ENCODE peak calls at places on chromosome 4, in nine cellular contexts. Z, H, K, O, L, U, N, M and Q are unnamed samples.

GRCh38 chr4:87975466-87975865 is at the start of gene SPP1:
- DNase-seq in L (peak; percentile 9), Z (peak; percentile 74), U (peak; percentile 12), M (no peak), N (peak; percentile 11), H (peak; percentile 13), O (no peak), K (no peak), Q (peak; percentile 43)

GRCh38 chr4:96599752-96600151 is 759.9 kb downstream of the PDHA2 start:
- DNase-seq in L (no peak), H (no peak), N (no peak), O (no peak), Z (no peak), U (no peak), K (no peak), M (no peak), Q (no peak)

GRCh38 chr4:76308548-76308947 is 2.0 kb downstream of the STBD1 start:
- DNase-seq in Z (no peak), N (no peak), K (peak; percentile 7), U (no peak), H (no peak), O (no peak), L (no peak), M (no peak), Q (peak; percentile 13)

GRCh38 chr4:173046818-173047217 is 121.8 kb upstream of the GALNT7 start:
- DNase-seq in N (no peak), O (no peak), U (no peak), K (no peak), Z (no peak), H (peak; percentile 3), L (no peak), M (no peak), Q (no peak)

GRCh38 chr4:108006361-108006760 is 16.7 kb downstream of the HADH start:
- DNase-seq in L (no peak), O (no peak), H (no peak), N (no peak), M (no peak), K (no peak), U (no peak), Z (no peak), Q (no peak)

GRCh38 chr4:154586296-154587033 is 4.1 kb downstream of the FGA start:
- DNase-seq in L (no peak), M (no peak), U (no peak), O (no peak), H (no peak), K (no peak), Z (no peak), N (no peak), Q (no peak)

GRCh38 chr4:141013899-141014298 is 119.4 kb downstream of the RNF150 start:
- DNase-seq in N (no peak), U (no peak), K (no peak), Z (no peak), O (no peak), M (no peak), L (no peak), H (no peak), Q (no peak)

GRCh38 chr4:30720656-30721352 is 635 bp downstream of the PCDH7 start:
- DNase-seq in H (peak; percentile 61), U (peak; percentile 47), L (peak; percentile 37), O (peak; percentile 16), M (peak; percentile 32), Z (peak; percentile 74), N (peak; percentile 20), K (peak; percentile 48), Q (peak; percentile 44)

GRCh38 chr4:174526731-174527130 is 4.4 kb upstream of the HPGD start:
- DNase-seq in L (no peak), H (no peak), Z (no peak), O (no peak), U (no peak), M (no peak), K (no peak), N (no peak), Q (no peak)

GRCh38 chr4:112379306-112379705 is 82.1 kb downstream of the ALPK1 start:
- DNase-seq in M (no peak), H (no peak), O (no peak), Z (peak; percentile 92), N (no peak), U (no peak), K (no peak), L (no peak), Q (no peak)